ENCODE peak calls at places on chromosomes 11 and 22, in nine cellular contexts. One of them, this sample, is unnamed.
A peak's percentile ranks its signal among the peaks of the same experiment; 100 is the strongest.

GRCh38 chr11:31246451-31247165 is 122.9 kb downstream of the DCDC1 start:
- DNase-seq in mammary epithelial cell: peak; percentile 3
- DNase-seq in Panc1: no peak
- DNase-seq in AG04450: no peak
- DNase-seq in K562: no peak
- DNase-seq in heart right ventricle: peak; percentile 11
- DNase-seq in lower lobe of right lung: no peak
- DNase-seq in brain microvascular endothelial cell: no peak
- DNase-seq in adrenal gland: no peak
- DNase-seq in this sample: no peak

GRCh38 chr11:78714539-78714938 is 139.9 kb upstream of the NARS2 start:
- DNase-seq in mammary epithelial cell: no peak
- DNase-seq in Panc1: no peak
- DNase-seq in AG04450: no peak
- DNase-seq in K562: no peak
- DNase-seq in heart right ventricle: no peak
- DNase-seq in lower lobe of right lung: no peak
- DNase-seq in brain microvascular endothelial cell: no peak
- DNase-seq in adrenal gland: no peak
- DNase-seq in this sample: peak; percentile 20

GRCh38 chr11:128458316-128458715 is 129.0 kb downstream of the ETS1 start:
- DNase-seq in mammary epithelial cell: peak; percentile 78
- DNase-seq in Panc1: peak; percentile 69
- DNase-seq in AG04450: peak; percentile 55
- DNase-seq in K562: no peak
- DNase-seq in heart right ventricle: no peak
- DNase-seq in lower lobe of right lung: no peak
- DNase-seq in brain microvascular endothelial cell: peak; percentile 89
- DNase-seq in adrenal gland: no peak
- DNase-seq in this sample: no peak

GRCh38 chr11:1351278-1351937 is 38.3 kb upstream of the BRSK2 start:
- DNase-seq in mammary epithelial cell: peak; percentile 2
- DNase-seq in Panc1: peak; percentile 61
- DNase-seq in AG04450: no peak
- DNase-seq in K562: peak; percentile 76
- DNase-seq in heart right ventricle: no peak
- DNase-seq in lower lobe of right lung: no peak
- DNase-seq in brain microvascular endothelial cell: no peak
- DNase-seq in adrenal gland: no peak
- DNase-seq in this sample: no peak

GRCh38 chr11:65060913-65061408 is 2.6 kb upstream of the NAALADL1 start:
- DNase-seq in mammary epithelial cell: peak; percentile 8
- DNase-seq in Panc1: no peak
- DNase-seq in AG04450: no peak
- DNase-seq in K562: peak; percentile 64
- DNase-seq in heart right ventricle: no peak
- DNase-seq in lower lobe of right lung: no peak
- DNase-seq in brain microvascular endothelial cell: no peak
- DNase-seq in adrenal gland: no peak
- DNase-seq in this sample: no peak

GRCh38 chr11:104402812-104403521 is 239.0 kb upstream of the PDGFD start:
- DNase-seq in mammary epithelial cell: no peak
- DNase-seq in Panc1: no peak
- DNase-seq in AG04450: no peak
- DNase-seq in K562: no peak
- DNase-seq in heart right ventricle: no peak
- DNase-seq in lower lobe of right lung: no peak
- DNase-seq in brain microvascular endothelial cell: no peak
- DNase-seq in adrenal gland: no peak
- DNase-seq in this sample: no peak

GRCh38 chr11:32563600-32563959 is 20.1 kb upstream of the EIF3M start:
- DNase-seq in mammary epithelial cell: no peak
- DNase-seq in Panc1: no peak
- DNase-seq in AG04450: no peak
- DNase-seq in K562: no peak
- DNase-seq in heart right ventricle: no peak
- DNase-seq in lower lobe of right lung: no peak
- DNase-seq in brain microvascular endothelial cell: no peak
- DNase-seq in adrenal gland: no peak
- DNase-seq in this sample: peak; percentile 55

GRCh38 chr11:1541474-1542204 is 30.4 kb downstream of the DUSP8 start:
- DNase-seq in mammary epithelial cell: no peak
- DNase-seq in Panc1: no peak
- DNase-seq in AG04450: no peak
- DNase-seq in K562: no peak
- DNase-seq in heart right ventricle: no peak
- DNase-seq in lower lobe of right lung: no peak
- DNase-seq in brain microvascular endothelial cell: no peak
- DNase-seq in adrenal gland: no peak
- DNase-seq in this sample: no peak

GRCh38 chr11:8006349-8006977 is 19.3 kb downstream of the EIF3F start:
- DNase-seq in mammary epithelial cell: peak; percentile 53
- DNase-seq in Panc1: peak; percentile 77
- DNase-seq in AG04450: peak; percentile 44
- DNase-seq in K562: peak; percentile 59
- DNase-seq in heart right ventricle: peak; percentile 71
- DNase-seq in lower lobe of right lung: no peak
- DNase-seq in brain microvascular endothelial cell: peak; percentile 78
- DNase-seq in adrenal gland: peak; percentile 69
- DNase-seq in this sample: peak; percentile 70

GRCh38 chr22:40310081-40310770 is 36.1 kb upstream of the ADSL start:
- DNase-seq in mammary epithelial cell: peak; percentile 20
- DNase-seq in Panc1: no peak
- DNase-seq in AG04450: peak; percentile 84
- DNase-seq in K562: no peak
- DNase-seq in heart right ventricle: no peak
- DNase-seq in lower lobe of right lung: no peak
- DNase-seq in brain microvascular endothelial cell: peak; percentile 77
- DNase-seq in adrenal gland: no peak
- DNase-seq in this sample: peak; percentile 62

GRCh38 chr22:21444701-21445436 is 22.3 kb upstream of the TMEM191C start:
- DNase-seq in mammary epithelial cell: no peak
- DNase-seq in Panc1: no peak
- DNase-seq in AG04450: no peak
- DNase-seq in K562: no peak
- DNase-seq in heart right ventricle: peak; percentile 1
- DNase-seq in lower lobe of right lung: peak; percentile 42
- DNase-seq in brain microvascular endothelial cell: no peak
- DNase-seq in adrenal gland: no peak
- DNase-seq in this sample: no peak

GRCh38 chr11:1150095-1150494 is 7.7 kb upstream of the MUC5AC start:
- DNase-seq in mammary epithelial cell: no peak
- DNase-seq in Panc1: no peak
- DNase-seq in AG04450: no peak
- DNase-seq in K562: no peak
- DNase-seq in heart right ventricle: no peak
- DNase-seq in lower lobe of right lung: no peak
- DNase-seq in brain microvascular endothelial cell: no peak
- DNase-seq in adrenal gland: no peak
- DNase-seq in this sample: no peak

DNA sequence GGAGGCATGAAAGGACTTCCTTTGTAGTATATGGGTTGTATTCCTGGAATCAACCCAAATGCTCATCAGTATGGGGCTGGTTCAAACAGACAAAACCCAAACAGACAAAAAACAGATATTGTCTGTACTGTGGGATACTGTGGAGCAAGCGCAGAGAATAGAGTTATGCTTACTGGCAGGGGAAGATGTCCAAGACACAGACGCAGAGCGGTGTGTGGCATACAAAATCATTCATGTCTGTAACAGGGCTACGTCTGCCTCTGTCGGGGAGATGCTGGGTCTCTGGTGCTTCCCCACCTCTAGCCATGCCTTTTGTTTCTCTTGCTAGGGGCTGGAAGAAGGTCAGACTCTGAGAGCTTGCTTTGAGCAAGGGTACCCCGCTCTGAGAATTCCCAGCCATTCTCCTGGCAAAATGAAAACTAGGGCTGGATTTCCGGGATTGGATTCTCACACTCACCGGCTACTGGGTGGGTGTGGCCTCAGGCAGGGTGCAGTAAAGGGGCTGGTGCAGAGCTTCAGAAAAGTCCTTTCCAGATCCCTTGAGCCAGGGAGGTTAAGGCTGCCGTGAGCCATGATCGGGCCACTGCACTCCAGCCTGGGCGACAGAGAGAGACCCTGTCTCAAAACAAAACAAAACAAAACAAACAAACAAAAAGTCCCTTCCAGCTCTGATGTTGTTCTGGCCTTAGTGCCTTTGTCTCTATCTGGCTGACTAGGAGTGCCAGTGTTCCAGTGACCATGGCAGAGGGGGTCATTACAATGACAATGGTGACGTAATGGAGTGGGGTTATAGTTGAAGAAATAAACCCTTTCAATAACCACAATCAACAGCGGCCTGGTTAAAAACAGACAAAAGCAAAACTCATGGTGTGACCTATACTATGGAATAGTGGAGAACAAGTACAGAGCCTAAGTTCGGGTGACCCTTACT is 2.9 kb upstream of the ABCC8 start:
- DNase-seq in mammary epithelial cell: peak; percentile 48
- DNase-seq in Panc1: no peak
- DNase-seq in AG04450: no peak
- DNase-seq in K562: peak; percentile 57
- DNase-seq in heart right ventricle: peak; percentile 43
- DNase-seq in lower lobe of right lung: no peak
- DNase-seq in brain microvascular endothelial cell: no peak
- DNase-seq in adrenal gland: no peak
- DNase-seq in this sample: peak; percentile 50
- TF ChIP-seq CTCF in mammary epithelial cell: no peak
- TF ChIP-seq CTCF in Panc1: no peak
- TF ChIP-seq CTCF in AG04450: no peak
- TF ChIP-seq CTCF in K562: no peak
- TF ChIP-seq CTCF in heart right ventricle: no peak
- TF ChIP-seq CTCF in lower lobe of right lung: no peak
- TF ChIP-seq CTCF in brain microvascular endothelial cell: no peak
- TF ChIP-seq CTCF in adrenal gland: no peak
- TF ChIP-seq CTCF in this sample: no peak

GRCh38 chr22:47196493-47196849 is 434.0 kb downstream of the TBC1D22A start:
- DNase-seq in mammary epithelial cell: no peak
- DNase-seq in Panc1: no peak
- DNase-seq in AG04450: no peak
- DNase-seq in K562: no peak
- DNase-seq in heart right ventricle: no peak
- DNase-seq in lower lobe of right lung: no peak
- DNase-seq in brain microvascular endothelial cell: no peak
- DNase-seq in adrenal gland: no peak
- DNase-seq in this sample: no peak
- H3K4me3 ChIP-seq in mammary epithelial cell: no peak overlapping the region
- H3K4me3 ChIP-seq in Panc1: no peak overlapping the region
- H3K4me3 ChIP-seq in AG04450: no peak overlapping the region
- H3K4me3 ChIP-seq in K562: no peak overlapping the region
- H3K4me3 ChIP-seq in heart right ventricle: no peak overlapping the region
- H3K4me3 ChIP-seq in lower lobe of right lung: no peak overlapping the region
- H3K4me3 ChIP-seq in brain microvascular endothelial cell: no peak overlapping the region
- H3K4me3 ChIP-seq in adrenal gland: no peak overlapping the region
- H3K4me3 ChIP-seq in this sample: no peak overlapping the region

GRCh38 chr11:117231637-117232021 is 244 bp downstream of the PCSK7 start:
- DNase-seq in mammary epithelial cell: no peak
- DNase-seq in Panc1: no peak
- DNase-seq in AG04450: no peak
- DNase-seq in K562: peak; percentile 25
- DNase-seq in heart right ventricle: no peak
- DNase-seq in lower lobe of right lung: no peak
- DNase-seq in brain microvascular endothelial cell: no peak
- DNase-seq in adrenal gland: no peak
- DNase-seq in this sample: no peak
- H3K27ac ChIP-seq in mammary epithelial cell: peak overlapping the region; percentile 80
- H3K27ac ChIP-seq in Panc1: peak overlapping the region; percentile 88
- H3K27ac ChIP-seq in AG04450: peak overlapping the region; percentile 39
- H3K27ac ChIP-seq in K562: peak overlapping the region; percentile 94
- H3K27ac ChIP-seq in heart right ventricle: peak overlapping the region; percentile 98
- H3K27ac ChIP-seq in lower lobe of right lung: peak overlapping the region; percentile 95
- H3K27ac ChIP-seq in brain microvascular endothelial cell: peak overlapping the region; percentile 51
- H3K27ac ChIP-seq in adrenal gland: peak overlapping the region; percentile 92
- H3K27ac ChIP-seq in this sample: peak overlapping the region; percentile 87

GRCh38 chr11:89235121-89235520 is 57.4 kb downstream of the TYR start:
- DNase-seq in mammary epithelial cell: no peak
- DNase-seq in Panc1: no peak
- DNase-seq in AG04450: no peak
- DNase-seq in K562: no peak
- DNase-seq in heart right ventricle: no peak
- DNase-seq in lower lobe of right lung: no peak
- DNase-seq in brain microvascular endothelial cell: no peak
- DNase-seq in adrenal gland: no peak
- DNase-seq in this sample: no peak

DNA sequence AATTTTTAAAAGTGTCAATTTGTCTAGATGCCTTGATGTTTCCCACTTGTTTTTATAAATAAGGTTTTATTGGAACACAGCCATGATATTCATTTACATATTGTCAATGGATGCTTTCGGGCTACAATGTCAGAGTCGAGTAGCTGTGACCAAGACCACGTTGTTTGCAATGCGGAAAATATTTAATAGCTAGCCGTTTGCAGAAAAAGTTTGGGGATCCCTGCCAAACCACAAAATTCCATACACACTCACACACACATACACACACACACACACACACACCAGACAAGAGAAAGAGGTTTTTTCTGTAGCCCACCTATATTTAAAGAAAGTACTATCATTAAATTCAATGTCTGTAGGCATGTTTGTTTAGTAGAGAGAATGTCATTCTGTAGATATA is 58.3 kb downstream of the TYR start:
- DNase-seq in mammary epithelial cell: no peak
- DNase-seq in Panc1: no peak
- DNase-seq in AG04450: no peak
- DNase-seq in K562: no peak
- DNase-seq in heart right ventricle: no peak
- DNase-seq in lower lobe of right lung: no peak
- DNase-seq in brain microvascular endothelial cell: no peak
- DNase-seq in adrenal gland: no peak
- DNase-seq in this sample: no peak
- TF ChIP-seq CTCF in mammary epithelial cell: no peak
- TF ChIP-seq CTCF in Panc1: no peak
- TF ChIP-seq CTCF in AG04450: no peak
- TF ChIP-seq CTCF in K562: no peak
- TF ChIP-seq CTCF in heart right ventricle: no peak
- TF ChIP-seq CTCF in lower lobe of right lung: no peak
- TF ChIP-seq CTCF in brain microvascular endothelial cell: no peak
- TF ChIP-seq CTCF in adrenal gland: no peak
- TF ChIP-seq CTCF in this sample: no peak

This sample was measured in thyroid gland.